ENCODE peak calls at places on chromosomes 5 and 9, in four cellular contexts. Q is mesendoderm, L is H9, Y is neuronal stem cell. C is an unnamed sample.

GRCh38 chr9:105681313-105681712 is 13.0 kb upstream of the TMEM38B start:
- DNase-seq in Q (no peak), L (no peak), Y (no peak), C (no peak)

GRCh38 chr5:115543931-115544370 is 624 bp downstream of the FEM1C start:
- DNase-seq in Q (peak; percentile 64), L (no peak), Y (peak; percentile 31), C (peak; percentile 53)

GRCh38 chr9:115103746-115104477 is 14.0 kb downstream of the TNC start:
- DNase-seq in Q (no peak), L (no peak), Y (no peak), C (no peak)

GRCh38 chr9:36119476-36119875 is 17.1 kb upstream of the GLIPR2 start:
- DNase-seq in Q (peak; percentile 95), L (no peak), Y (no peak), C (no peak)

GRCh38 chr9:116701940-116702642 is 15.0 kb downstream of the TRIM32 start:
- DNase-seq in Q (no peak), L (no peak), Y (no peak), C (no peak)

GRCh38 chr9:120396926-120397325 is 183.0 kb downstream of the CDK5RAP2 start:
- DNase-seq in Q (no peak), L (no peak), Y (no peak), C (no peak)

GRCh38 chr9:5698004-5698403 is 69.1 kb downstream of the RIC1 start:
- DNase-seq in Q (no peak), L (no peak), Y (no peak), C (no peak)

GRCh38 chr9:101387871-101388506 is 3.2 kb upstream of the BAAT start:
- DNase-seq in Q (peak; percentile 70), L (no peak), Y (no peak), C (peak; percentile 46)

GRCh38 chr5:9667906-9668305 is 37.8 kb upstream of the TAS2R1 start:
- DNase-seq in Q (no peak), L (no peak), Y (no peak), C (no peak)

GRCh38 chr9:106878081-106878837 is 15.3 kb downstream of the ZNF462 start:
- DNase-seq in Q (peak; percentile 63), L (peak; percentile 51), Y (no peak), C (no peak)
- H2BK15ac ChIP-seq in Q (no peak overlapping the region), L (no peak overlapping the region), Y (no peak overlapping the region), C (peak overlapping the region; percentile 25)

GRCh38 chr5:83488821-83489220 is 17.3 kb downstream of the VCAN start:
- DNase-seq in Q (no peak), L (no peak), Y (no peak), C (peak; percentile 87)

GRCh38 chr5:83488271-83488670 is 16.7 kb downstream of the VCAN start:
- DNase-seq in Q (peak; percentile 90), L (no peak), Y (no peak), C (peak; percentile 81)

GRCh38 chr5:83487155-83487554 is 15.6 kb downstream of the VCAN start:
- DNase-seq in Q (no peak), L (no peak), Y (no peak), C (peak; percentile 34)

GRCh38 chr5:83492331-83492730 is 20.8 kb downstream of the VCAN start:
- DNase-seq in Q (no peak), L (no peak), Y (no peak), C (no peak)

DNA sequence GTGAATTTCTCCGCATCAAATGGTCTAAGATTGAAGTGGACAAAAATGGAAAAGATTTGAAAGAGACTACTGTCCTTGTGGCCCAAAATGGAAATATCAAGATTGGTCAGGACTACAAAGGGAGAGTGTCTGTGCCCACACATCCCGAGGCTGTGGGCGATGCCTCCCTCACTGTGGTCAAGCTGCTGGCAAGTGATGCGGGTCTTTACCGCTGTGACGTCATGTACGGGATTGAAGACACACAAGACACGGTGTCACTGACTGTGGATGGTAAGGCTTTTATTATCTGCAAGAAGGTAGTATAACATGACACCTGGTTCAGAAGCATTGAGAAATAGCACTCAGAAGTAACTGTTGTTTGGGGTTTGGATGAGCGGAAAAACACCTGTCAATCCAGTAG is 18.7 kb downstream of the VCAN start:
- DNase-seq in Q (no peak), L (no peak), Y (no peak), C (no peak)
- H3K18ac ChIP-seq in Q (no peak overlapping the region), L (no peak overlapping the region), Y (no peak overlapping the region), C (peak overlapping the region; percentile 9)

DNA sequence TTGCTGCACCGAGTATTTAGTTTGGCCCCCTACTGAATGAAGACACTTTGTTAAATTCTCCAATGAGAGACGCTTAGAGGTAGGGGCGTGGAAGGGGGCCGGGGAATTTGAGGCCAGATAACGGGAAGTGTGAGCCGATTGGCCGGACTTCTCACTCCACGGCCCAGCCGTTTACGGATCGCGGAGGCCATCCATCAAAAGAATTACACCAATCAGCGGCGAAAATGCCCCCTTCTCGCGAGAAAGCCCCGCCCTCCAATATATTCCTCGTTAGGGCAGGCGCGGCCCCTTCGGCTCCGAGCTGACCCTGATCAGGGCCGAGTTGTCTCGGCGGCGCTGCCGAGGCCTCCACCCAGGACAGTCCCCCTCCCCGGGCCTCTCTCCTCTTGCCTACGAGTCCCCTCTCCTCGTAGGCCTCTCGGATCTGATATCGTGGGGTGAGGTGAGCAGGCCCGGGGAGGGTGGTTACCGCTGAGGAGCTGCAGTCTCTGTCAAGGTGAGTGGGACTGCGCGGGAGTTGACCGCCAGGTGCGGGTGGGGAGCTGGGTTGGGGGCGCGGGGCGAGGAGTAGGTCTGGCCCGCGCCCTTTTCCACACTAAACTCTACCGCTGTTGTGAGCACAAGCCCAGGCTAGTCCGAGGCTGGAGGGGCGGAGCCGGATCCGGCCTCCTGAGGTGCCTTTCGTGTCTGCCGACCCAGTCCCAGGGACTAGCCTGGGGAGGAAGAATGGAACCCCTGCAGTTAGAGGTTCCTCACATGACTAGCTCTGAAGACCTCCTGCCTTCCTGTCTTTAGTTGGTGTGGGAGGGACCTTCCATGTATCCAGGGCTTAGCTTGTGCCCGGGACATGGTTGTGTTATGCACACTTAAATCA is at the start of gene CCNG1:
- DNase-seq in Q (peak; percentile 99), L (peak; percentile 98), Y (peak; percentile 96), C (peak; percentile 94)
- H2BK120ac ChIP-seq in Q (peak within 1 kb of the TSS; percentile 48), L (no peak within 1 kb of the TSS), Y (peak within 1 kb of the TSS; percentile 87), C (peak within 1 kb of the TSS; percentile 69)

DNA sequence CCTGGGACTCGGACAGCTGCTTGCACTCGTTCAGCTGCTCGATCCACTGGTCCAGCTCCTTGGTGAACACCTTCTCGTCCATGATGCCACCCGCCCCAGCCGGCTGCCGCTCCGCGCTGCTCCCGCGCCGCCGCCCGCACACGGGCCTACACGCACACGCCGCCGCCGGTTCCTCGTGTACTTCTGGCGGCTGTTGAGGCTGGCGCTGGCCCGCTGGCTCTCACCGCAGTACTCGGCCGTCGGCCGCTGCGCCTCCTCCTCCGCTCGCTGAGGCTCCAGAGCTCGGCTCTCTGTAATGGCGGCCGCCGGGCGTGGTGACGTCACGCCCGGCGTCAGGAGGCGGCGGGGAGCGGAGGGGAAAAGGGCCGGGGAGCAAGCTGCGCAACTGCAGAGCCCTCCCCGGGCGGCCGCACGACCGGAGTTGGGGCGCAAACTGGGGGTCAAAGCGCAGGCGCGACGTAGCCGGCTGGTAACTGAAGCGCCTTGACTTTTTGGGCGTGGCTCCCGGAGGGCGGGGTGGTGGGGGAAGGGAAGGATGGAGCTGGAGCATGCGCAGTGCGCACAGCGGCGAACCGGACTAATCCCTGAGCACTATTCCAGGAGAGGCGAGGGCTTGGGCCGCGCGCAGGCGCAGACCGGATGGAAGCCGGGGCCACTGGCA is at the start of gene PPP2CA:
- DNase-seq in Q (peak; percentile 98), L (peak; percentile 98), Y (peak; percentile 98), C (peak; percentile 98)
- H2BK15ac ChIP-seq in Q (no peak within 1 kb of the TSS), L (no peak within 1 kb of the TSS), Y (peak within 1 kb of the TSS; percentile 99), C (no peak within 1 kb of the TSS)